ENCODE peak calls at places on chromosomes 4 and X, in five cellular contexts. G is Jurkat, Clone E6-1; Q is cerebellar cortex; M is H4; E is pancreas. S is an unnamed sample.

GRCh38 chr4:25993564-25994185 is 79.7 kb downstream of the SMIM20 start:
- DNase-seq in G (peak; percentile 14), Q (peak; percentile 29), E (no peak), M (peak; percentile 22), S (no peak)

GRCh38 chr4:140019619-140020367 is 134.2 kb downstream of the MAML3 start:
- DNase-seq in Q (peak; percentile 49), E (peak; percentile 30), M (no peak), G (no peak), S (no peak)

GRCh38 chr4:30714408-30715031 is 5.6 kb upstream of the PCDH7 start:
- DNase-seq in M (peak; percentile 70), Q (peak; percentile 17), E (peak; percentile 22), G (peak; percentile 8), S (peak; percentile 56)

GRCh38 chr4:81257021-81257420 is 42.0 kb upstream of the PRKG2 start:
- DNase-seq in M (no peak), Q (no peak), G (no peak), E (no peak), S (no peak)

GRCh38 chr4:169335331-169335730 is 64.6 kb upstream of the SH3RF1 start:
- DNase-seq in E (no peak), G (no peak), Q (no peak), M (no peak), S (no peak)

GRCh38 chr4:141636771-141637460 is 533 bp downstream of the IL15 start:
- DNase-seq in E (peak; percentile 17), M (peak; percentile 43), Q (no peak), G (no peak), S (peak; percentile 29)

GRCh38 chrX:52271212-52271611 is 86.5 kb downstream of the MAGED4 start:
- DNase-seq in E (peak; percentile 22), Q (no peak), M (peak; percentile 28), G (peak; percentile 12), S (no peak)

GRCh38 chr4:4306920-4307319 is 16.9 kb downstream of the ZBTB49 start:
- DNase-seq in E (no peak), M (no peak), Q (no peak), G (no peak), S (no peak)

GRCh38 chrX:149540621-149541520 is at the start of gene EOLA1:
- DNase-seq in G (peak; percentile 96), E (peak; percentile 82), Q (peak; percentile 97), M (peak; percentile 96), S (peak; percentile 94)

GRCh38 chr4:10333942-10334341 is 123.3 kb downstream of the ZNF518B start:
- DNase-seq in Q (no peak), G (no peak), E (no peak), M (no peak), S (no peak)

GRCh38 chr4:132297346-132297745 is 851.7 kb upstream of the PCDH10 start:
- DNase-seq in M (peak; percentile 11), G (no peak), Q (no peak), E (no peak), S (no peak)

GRCh38 chr4:70778888-70779422 is 57.2 kb downstream of the RUFY3 start:
- DNase-seq in E (no peak), G (no peak), M (peak; percentile 71), Q (no peak), S (no peak)

GRCh38 chrX:653316-653715 is 22.7 kb downstream of the SHOX start:
- DNase-seq in G (no peak), M (no peak), Q (no peak), E (no peak), S (no peak)

GRCh38 chrX:118523920-118524319 is 28.3 kb downstream of the DOCK11 start:
- DNase-seq in E (no peak), Q (no peak), M (no peak), G (no peak), S (no peak)

GRCh38 chr4:153495480-153496206 is 29.5 kb downstream of the TMEM131L start:
- DNase-seq in E (no peak), Q (no peak), M (no peak), G (no peak), S (no peak)

GRCh38 chr4:107619731-107620130 is 100.3 kb downstream of the PAPSS1 start:
- DNase-seq in Q (no peak), E (no peak), G (no peak), M (no peak), S (no peak)

GRCh38 chrX:20397587-20397986 is 130.9 kb upstream of the RPS6KA3 start:
- DNase-seq in Q (no peak), E (no peak), M (no peak), G (no peak), S (no peak)